ENCODE peak calls at places on chromosomes 13 and 19, in six cellular contexts. R is EL; U is anterior cingulate cortex; O is activated CD4-positive, alpha-beta T cell treated with anti-CD3 and anti-CD28 coated beads, Interleukin-2, amount 50 U/mL, for 48 hours; F is epithelial cell of esophagus; L is kidney glomerular epithelial cell. V is an unnamed sample.

GRCh38 chr19:50050406-50051223 is 24.8 kb downstream of the ZNF473 start:
- DNase-seq in R (peak), F (peak), O (peak), L (peak), U (peak), V (peak)

GRCh38 chr19:21023901-21024300 is 3.4 kb downstream of the ZNF430 start:
- DNase-seq in L (peak), F (peak), O (no peak), R (peak), U (no peak), V (no peak)

GRCh38 chr19:334296-335071 is 10.1 kb downstream of the MIER2 start:
- DNase-seq in R (peak), O (no peak), F (no peak), U (no peak), L (no peak), V (no peak)

GRCh38 chr19:46299004-46299509 is 2.2 kb downstream of the HIF3A start:
- DNase-seq in R (peak), U (peak), O (no peak), F (peak), L (peak), V (peak)

GRCh38 chr19:55310498-55310897 is 14.6 kb downstream of the TMEM150B start:
- DNase-seq in L (no peak), F (no peak), O (no peak), U (no peak), R (no peak), V (no peak)

GRCh38 chr13:46160474-46161066 is 21.4 kb downstream of the LCP1 start:
- DNase-seq in O (no peak), L (peak), F (peak), U (no peak), R (peak), V (peak)

GRCh38 chr13:80923907-80924306 is 583.0 kb upstream of the SPRY2 start:
- DNase-seq in U (no peak), O (no peak), F (peak), R (no peak), L (no peak), V (peak)

GRCh38 chr19:42113641-42114348 is 18.5 kb downstream of the POU2F2 start:
- DNase-seq in F (peak), R (peak), U (no peak), L (peak), O (no peak), V (no peak)

GRCh38 chr19:50257141-50257540 is 53.7 kb downstream of the MYH14 start:
- DNase-seq in F (no peak), R (no peak), L (no peak), O (no peak), U (no peak), V (no peak)

GRCh38 chr19:45641274-45642105 is 2.3 kb upstream of the EML2 start:
- DNase-seq in O (peak), U (no peak), F (peak), L (peak), R (peak), V (peak)

GRCh38 chr13:66974174-66974573 is 256.0 kb downstream of the PCDH9 start:
- DNase-seq in O (no peak), U (no peak), R (no peak), L (no peak), F (no peak), V (no peak)

GRCh38 chr13:31894931-31895330 is 136.6 kb upstream of the FRY start:
- DNase-seq in O (no peak), U (no peak), L (no peak), F (no peak), R (no peak), V (no peak)

GRCh38 chr13:98470920-98471319 is 106.0 kb downstream of the STK24 start:
- DNase-seq in R (peak), U (no peak), F (no peak), L (no peak), O (no peak), V (no peak)

GRCh38 chr13:89221557-89222158 is 1550.5 kb downstream of the SLITRK5 start:
- DNase-seq in U (no peak), O (no peak), R (no peak), F (no peak), L (no peak), V (no peak)

GRCh38 chr13:113616281-113616906 is 31.8 kb downstream of the TFDP1 start:
- DNase-seq in U (no peak), L (peak), R (no peak), O (no peak), F (no peak), V (no peak)